ENCODE peak calls at places on chromosomes 7 and 10, in seven cellular contexts. A, P, I, R, M, W and S are unnamed samples.

GRCh38 chr7:37930226-37930948 is 9.9 kb downstream of the EPDR1 start:
- DNase-seq in R (no peak), I (no peak), A (peak; percentile 78), P (no peak), M (peak; percentile 81), W (no peak), S (no peak)

GRCh38 chr7:28086198-28086597 is 94.4 kb downstream of the JAZF1 start:
- DNase-seq in P (no peak), M (no peak), I (no peak), R (no peak), A (no peak), W (no peak), S (no peak)

GRCh38 chr10:110206988-110207804 is at the start of gene MXI1:
- DNase-seq in A (peak; percentile 68), I (peak; percentile 82), P (peak; percentile 82), W (peak; percentile 83), M (peak; percentile 89), R (peak; percentile 83), S (peak; percentile 66)

GRCh38 chr7:68691261-68692216 is 906.7 kb upstream of the AUTS2 start:
- DNase-seq in I (no peak), A (no peak), M (peak; percentile 43), P (no peak), W (no peak), R (no peak), S (no peak)

GRCh38 chr10:96832721-96833219 is 672 bp downstream of the LCOR start:
- DNase-seq in R (peak; percentile 90), W (peak; percentile 88), P (peak; percentile 93), A (peak; percentile 72), M (peak; percentile 75), I (peak; percentile 85), S (no peak)

GRCh38 chr7:29370531-29371314 is 176.1 kb downstream of the CHN2 start:
- DNase-seq in M (peak; percentile 18), W (no peak), A (peak; percentile 70), P (no peak), R (no peak), I (no peak), S (no peak)

GRCh38 chr10:36624551-36625100 is 500.8 kb upstream of the ANKRD30A start:
- DNase-seq in P (no peak), I (no peak), A (peak; percentile 67), M (no peak), W (no peak), R (no peak), S (no peak)

GRCh38 chr7:82566752-82567151 is 123.2 kb upstream of the CACNA2D1 start:
- DNase-seq in I (no peak), A (no peak), M (no peak), P (no peak), W (peak; percentile 33), R (no peak), S (no peak)

GRCh38 chr7:83289396-83289993 is 126.8 kb upstream of the PCLO start:
- DNase-seq in I (no peak), M (no peak), W (no peak), P (no peak), R (no peak), A (no peak), S (no peak)

GRCh38 chr7:115136796-115137443 is 215.0 kb downstream of the MDFIC start:
- DNase-seq in I (no peak), P (no peak), A (peak; percentile 19), M (no peak), W (no peak), R (no peak), S (no peak)

GRCh38 chr7:134472572-134473242 is 13.8 kb upstream of the AKR1B1 start:
- DNase-seq in W (no peak), R (no peak), P (no peak), M (no peak), I (no peak), A (no peak), S (no peak)

GRCh38 chr7:47188653-47189315 is 393.1 kb downstream of the TNS3 start:
- DNase-seq in A (no peak), I (no peak), R (no peak), W (no peak), P (no peak), M (peak; percentile 6), S (no peak)

GRCh38 chr10:93566435-93567276 is at the start of gene FFAR4:
- DNase-seq in P (no peak), R (no peak), W (peak; percentile 45), I (peak; percentile 81), M (no peak), A (peak; percentile 48), S (no peak)

GRCh38 chr10:27252267-27253000 is 11.8 kb upstream of the ACBD5 start:
- DNase-seq in R (no peak), A (no peak), I (peak; percentile 84), W (peak; percentile 70), M (peak; percentile 72), P (peak; percentile 92), S (no peak)

GRCh38 chr7:44706788-44707557 is 41.7 kb upstream of the ZMIZ2 start:
- DNase-seq in R (no peak), A (no peak), I (no peak), M (no peak), W (no peak), P (no peak), S (no peak)

GRCh38 chr7:33339074-33339805 is 209.9 kb downstream of the BBS9 start:
- DNase-seq in I (no peak), R (no peak), P (no peak), M (no peak), A (no peak), W (no peak), S (no peak)

GRCh38 chr10:16195178-16195769 is 241.5 kb upstream of the PTER start:
- DNase-seq in R (no peak), P (peak; percentile 36), A (no peak), W (no peak), M (no peak), I (no peak), S (no peak)

DNA sequence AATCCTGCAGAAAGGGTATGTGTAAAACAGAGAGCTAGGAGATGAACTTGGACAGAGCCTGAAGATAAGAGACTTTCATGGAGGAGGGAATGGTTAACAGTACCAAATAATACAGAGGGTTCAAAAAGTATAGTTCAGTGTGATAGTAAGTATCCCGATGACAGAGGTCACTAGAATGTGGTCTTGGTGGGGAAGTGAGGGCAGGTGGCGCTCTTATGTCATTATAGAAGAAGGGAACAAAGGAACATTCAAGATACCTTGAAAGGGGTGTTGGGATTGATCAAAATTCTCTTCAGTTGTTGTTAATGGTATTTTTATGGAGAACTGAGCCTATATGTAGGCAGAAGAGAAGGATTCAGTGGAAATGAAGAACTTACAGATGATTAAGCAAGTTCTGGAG is 312.5 kb downstream of the SUGCT start:
- DNase-seq in I (no peak), R (no peak), A (peak; percentile 9), M (no peak), W (no peak), P (no peak), S (no peak)
- TF ChIP-seq CTCF in I (peak; percentile 13), R (no peak), A (peak; percentile 40), M (no peak), W (no peak), P (no peak), S (no peak)

DNA sequence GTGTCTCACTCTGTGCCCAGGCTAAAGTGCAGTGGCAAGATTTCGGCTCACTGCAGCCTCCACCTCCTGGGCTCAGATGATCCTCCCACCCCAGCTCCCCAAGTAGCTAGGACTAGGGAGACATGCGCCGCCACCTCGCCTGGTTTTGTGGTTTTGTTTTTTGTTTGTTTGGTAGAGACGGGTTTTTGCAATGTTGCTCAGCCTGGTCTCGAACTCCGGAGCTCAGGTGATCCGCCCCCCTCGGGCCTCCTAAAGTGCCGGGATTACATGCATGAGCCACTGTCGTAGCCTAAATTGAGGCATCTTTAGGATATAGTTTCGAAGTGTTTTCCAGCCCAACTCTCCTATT is 781 bp downstream of the ZNF727 start:
- DNase-seq in A (no peak), I (no peak), W (peak; percentile 15), R (no peak), P (no peak), M (no peak), S (no peak)
- H3K4me3 ChIP-seq in A (no peak overlapping the region), I (no peak overlapping the region), W (peak overlapping the region; percentile 73), R (peak overlapping the region; percentile 59), P (no peak overlapping the region), M (no peak overlapping the region), S (no peak overlapping the region)

GRCh38 chr10:71269301-71270288 is 49.5 kb upstream of the SLC29A3 start:
- DNase-seq in W (peak; percentile 52), A (no peak), P (no peak), M (peak; percentile 30), R (no peak), I (no peak), S (no peak)

GRCh38 chr10:71271626-71272025 is 47.4 kb upstream of the SLC29A3 start:
- DNase-seq in W (no peak), M (no peak), R (no peak), I (no peak), A (no peak), P (no peak), S (no peak)

GRCh38 chr10:71268751-71269150 is 50.3 kb upstream of the SLC29A3 start:
- DNase-seq in W (peak; percentile 77), P (no peak), M (no peak), A (no peak), I (no peak), R (no peak), S (no peak)

GRCh38 chr10:71270821-71271220 is 48.2 kb upstream of the SLC29A3 start:
- DNase-seq in A (no peak), P (no peak), W (no peak), I (no peak), R (no peak), M (no peak), S (no peak)

DNA sequence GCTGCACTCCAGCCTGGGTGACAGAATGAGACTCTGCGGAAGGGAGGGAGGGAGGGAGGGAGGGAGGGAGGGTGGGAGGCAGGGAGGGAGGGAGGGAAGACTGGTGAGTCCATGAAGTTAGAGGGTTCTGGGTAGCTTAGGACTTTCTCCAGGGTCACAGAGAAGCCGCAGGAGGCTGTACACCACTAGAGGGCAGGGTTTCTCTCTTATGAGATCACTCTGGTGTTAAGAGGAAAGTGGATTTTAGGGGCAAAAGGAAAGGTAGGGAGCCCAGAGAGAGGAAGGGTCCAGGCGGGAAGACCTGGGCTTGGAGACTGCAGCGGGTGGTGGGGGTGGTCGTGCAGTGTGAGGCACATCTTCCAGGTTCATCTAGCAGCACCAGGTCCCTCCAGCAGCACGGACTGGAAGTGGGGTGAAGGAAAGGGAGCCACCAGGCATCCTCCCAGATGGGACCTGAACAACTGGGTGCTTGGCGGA is 48.7 kb upstream of the SLC29A3 start:
- DNase-seq in M (peak; percentile 87), P (peak; percentile 64), W (no peak), R (no peak), I (peak; percentile 80), A (peak; percentile 69), S (peak; percentile 19)
- TF ChIP-seq CTCF in M (peak; percentile 83), P (peak; percentile 80), W (peak; percentile 72), R (peak; percentile 27), I (peak; percentile 79), A (peak; percentile 58), S (peak; percentile 73)

GRCh38 chr10:124941823-124942222 is at the start of gene ZRANB1:
- DNase-seq in I (no peak), M (no peak), R (no peak), A (no peak), P (no peak), W (no peak), S (no peak)

GRCh38 chr10:124943301-124944092 is 1.6 kb downstream of the ZRANB1 start:
- DNase-seq in I (no peak), A (peak; percentile 67), W (no peak), P (no peak), R (no peak), M (peak; percentile 92), S (no peak)

GRCh38 chr10:124942317-124943169 is 620 bp downstream of the ZRANB1 start:
- DNase-seq in R (no peak), P (no peak), W (no peak), I (no peak), M (no peak), A (no peak), S (no peak)

GRCh38 chr10:124946945-124947344 is 5.0 kb downstream of the ZRANB1 start:
- DNase-seq in P (peak; percentile 8), W (no peak), M (peak; percentile 46), A (no peak), R (no peak), I (no peak), S (no peak)

GRCh38 chr10:124944982-124945381 is 3.1 kb downstream of the ZRANB1 start:
- DNase-seq in I (no peak), W (no peak), A (no peak), P (no peak), M (peak; percentile 76), R (no peak), S (no peak)
- H3K4me3 ChIP-seq in I (no peak overlapping the region), W (peak overlapping the region; percentile 47), A (no peak overlapping the region), P (no peak overlapping the region), M (no peak overlapping the region), R (no peak overlapping the region), S (no peak overlapping the region)